ENCODE peak calls at places on chromosomes 12 and 14, in six cellular contexts. G, K, L, N, F and J are unnamed samples.

GRCh38 chr14:33676135-33676566 is 274.7 kb downstream of the EGLN3 start:
- DNase-seq in L (peak), N (no peak), K (no peak), G (peak), F (no peak), J (peak)

GRCh38 chr12:128791395-128792322 is 32.1 kb downstream of the SLC15A4 start:
- DNase-seq in K (no peak), G (no peak), F (no peak), L (no peak), N (no peak), J (no peak)

GRCh38 chr12:42507589-42507988 is 82.0 kb downstream of the PRICKLE1 start:
- DNase-seq in F (no peak), L (no peak), K (no peak), G (no peak), N (no peak), J (no peak)

GRCh38 chr12:57148469-57149308 is 1.3 kb upstream of the LRP1-AS start:
- DNase-seq in F (peak), K (no peak), G (no peak), N (no peak), L (no peak), J (peak)

GRCh38 chr12:131605304-131605829 is 105.5 kb upstream of the SFSWAP start:
- DNase-seq in G (no peak), K (no peak), N (no peak), L (no peak), F (no peak), J (no peak)

GRCh38 chr14:21063479-21063878 is 5.9 kb downstream of the RNASE8 start:
- DNase-seq in G (peak), L (peak), K (no peak), F (no peak), N (no peak), J (peak)

GRCh38 chr12:100706029-100706428 is 88.5 kb upstream of the ANO4 start:
- DNase-seq in L (peak), K (no peak), N (no peak), G (no peak), F (no peak), J (peak)

GRCh38 chr12:91685917-91686316 is 459.7 kb downstream of the BTG1 start:
- DNase-seq in N (no peak), L (peak), F (no peak), K (no peak), G (no peak), J (peak)

GRCh38 chr14:55780156-55780946 is 200.3 kb downstream of the KTN1 start:
- DNase-seq in K (no peak), F (peak), G (no peak), N (no peak), L (peak), J (peak)

GRCh38 chr12:56941299-56942017 is 7.2 kb upstream of the SDR9C7 start:
- DNase-seq in N (no peak), G (no peak), K (no peak), F (peak), L (peak), J (peak)

GRCh38 chr12:54378791-54379400 is 5.6 kb downstream of the ZNF385A start:
- DNase-seq in L (no peak), G (peak), K (no peak), F (peak), N (no peak), J (peak)

GRCh38 chr12:3326850-3327780 is 163.9 kb upstream of the PRMT8 start:
- DNase-seq in K (no peak), F (no peak), G (no peak), N (no peak), L (no peak), J (no peak)

GRCh38 chr12:54140958-54141388 is 47.8 kb downstream of the SMUG1 start:
- DNase-seq in F (no peak), N (no peak), K (no peak), L (no peak), G (peak), J (no peak)

GRCh38 chr12:122788387-122788786 is 14.0 kb downstream of the CCDC62 start:
- DNase-seq in L (peak), F (no peak), N (no peak), G (no peak), K (no peak), J (peak)

GRCh38 chr12:12606793-12607589 is 4.7 kb upstream of the CREBL2 start:
- DNase-seq in K (no peak), G (no peak), N (no peak), F (no peak), L (peak), J (peak)

GRCh38 chr12:89825591-89826449 is 117.2 kb upstream of the ATP2B1 start:
- DNase-seq in N (no peak), F (no peak), G (no peak), K (peak), L (peak), J (peak)

GRCh38 chr14:105314287-105315185 is at the start of gene PACS2:
- DNase-seq in K (peak), G (peak), F (no peak), L (peak), N (peak), J (peak)

GRCh38 chr12:92210062-92210461 is 64.4 kb upstream of the BTG1 start:
- DNase-seq in N (no peak), L (no peak), G (no peak), F (no peak), K (peak), J (no peak)

GRCh38 chr12:18700254-18700653 is 37.6 kb downstream of the PLCZ1 start:
- DNase-seq in K (no peak), G (no peak), N (no peak), L (peak), F (no peak), J (peak)

GRCh38 chr12:130872179-130873096 is 572 bp downstream of the RAN start:
- DNase-seq in K (no peak), G (peak), L (peak), F (no peak), N (peak), J (peak)

GRCh38 chr14:60184597-60185555 is 19.7 kb upstream of the DHRS7 start:
- DNase-seq in N (no peak), L (no peak), F (no peak), K (no peak), G (no peak), J (no peak)

GRCh38 chr12:117832459-117833457 is 136.0 kb downstream of the KSR2 start:
- DNase-seq in N (no peak), F (no peak), L (peak), K (no peak), G (no peak), J (peak)

GRCh38 chr14:32637582-32637981 is 301.1 kb upstream of the NPAS3 start:
- DNase-seq in N (no peak), F (no peak), L (peak), G (no peak), K (no peak), J (no peak)

GRCh38 chr14:89293349-89293916 is 123.6 kb downstream of the FOXN3 start:
- DNase-seq in K (no peak), F (no peak), L (no peak), N (no peak), G (no peak), J (no peak)

GRCh38 chr12:1719139-1719538 is 28.3 kb downstream of the ADIPOR2 start:
- DNase-seq in L (no peak), G (no peak), F (no peak), K (no peak), N (no peak), J (peak)

GRCh38 chr14:96166475-96167223 is 38.0 kb upstream of the BDKRB2 start:
- DNase-seq in N (no peak), L (no peak), G (no peak), K (no peak), F (peak), J (peak)

GRCh38 chr14:68784298-68784910 is 8.5 kb downstream of the ZFP36L1 start:
- DNase-seq in F (peak), K (no peak), L (no peak), G (no peak), N (no peak), J (peak)

GRCh38 chr14:76615331-76615730 is 145.9 kb upstream of the VASH1 start:
- DNase-seq in F (no peak), K (no peak), N (no peak), L (no peak), G (no peak), J (no peak)

GRCh38 chr14:22646570-22647254 is 2.6 kb upstream of the OR6J1 start:
- DNase-seq in N (no peak), L (peak), F (no peak), K (no peak), G (no peak), J (peak)

GRCh38 chr12:4809013-4809448 is 88.8 kb downstream of the GALNT8 start:
- DNase-seq in K (no peak), F (no peak), N (peak), G (peak), L (peak), J (no peak)

GRCh38 chr14:92565718-92566115 is 52.1 kb downstream of the RIN3 start:
- DNase-seq in L (no peak), N (no peak), G (no peak), F (no peak), K (no peak), J (no peak)

GRCh38 chr12:106633451-106633823 is 50.6 kb downstream of the RFX4 start:
- DNase-seq in K (no peak), G (no peak), F (no peak), N (no peak), L (peak), J (peak)

GRCh38 chr14:89296281-89296745 is 120.7 kb downstream of the FOXN3 start:
- DNase-seq in F (no peak), L (no peak), G (no peak), K (no peak), N (no peak), J (no peak)

GRCh38 chr14:53881161-53881846 is 75.3 kb downstream of the BMP4 start:
- DNase-seq in G (no peak), F (no peak), K (no peak), L (peak), N (no peak), J (peak)